ENCODE peak calls at places on chromosome 20, in six cellular contexts. W is right lobe of liver, K is lower lobe of right lung, Y is left ventricle myocardium inferior, H is heart right ventricle, Q is uterus. B is an unnamed sample. For H3K36me3 and H3K9me3, the result is how much of the 10 kb centered on the place peaks cover.

GRCh38 chr20:37384683-37385174 is 38.8 kb downstream of the SRC start:
- DNase-seq in W (peak), K (peak), Y (peak), H (peak), Q (peak), B (peak)

GRCh38 chr20:31747640-31748039 is 8.6 kb downstream of the TPX2 start:
- DNase-seq in W (no peak), K (no peak), Y (no peak), H (no peak), Q (no peak), B (no peak)

GRCh38 chr20:1769491-1769890 is 111.9 kb upstream of the SIRPG start:
- DNase-seq in W (no peak), K (no peak), Y (no peak), H (no peak), Q (no peak), B (no peak)

GRCh38 chr20:19683168-19683567 is 74.9 kb upstream of the RIN2 start:
- DNase-seq in W (no peak), K (no peak), Y (no peak), H (no peak), Q (no peak), B (no peak)

GRCh38 chr20:4813839-4814695 is 92.4 kb downstream of the PRND start:
- DNase-seq in W (no peak), K (no peak), Y (no peak), H (no peak), Q (no peak), B (no peak)

GRCh38 chr20:58044286-58044685 is 184.2 kb downstream of the ANKRD60 start:
- DNase-seq in W (no peak), K (no peak), Y (no peak), H (no peak), Q (no peak), B (no peak)

GRCh38 chr20:57399587-57400261 is 8.5 kb downstream of the RBM38 start:
- DNase-seq in W (peak), K (peak), Y (no peak), H (peak), Q (no peak), B (peak)

GRCh38 chr20:61845276-61845675 is 220.4 kb downstream of the TAF4 start:
- DNase-seq in W (peak), K (no peak), Y (no peak), H (no peak), Q (no peak), B (peak)

GRCh38 chr20:7585126-7585679 is 355.1 kb downstream of the HAO1 start:
- DNase-seq in W (peak), K (no peak), Y (no peak), H (no peak), Q (no peak), B (no peak)

GRCh38 chr20:23106271-23106851 is 20.2 kb upstream of the CD93 start:
- DNase-seq in W (no peak), K (no peak), Y (no peak), H (no peak), Q (no peak), B (no peak)

GRCh38 chr20:33832113-33832853 is 21.1 kb downstream of the CHMP4B start:
- DNase-seq in W (no peak), K (no peak), Y (no peak), H (no peak), Q (no peak), B (no peak)

GRCh38 chr20:1803216-1804128 is 91.7 kb upstream of the SIRPA start:
- DNase-seq in W (peak), K (peak), Y (peak), H (peak), Q (no peak), B (peak)

GRCh38 chr20:45555198-45555597 is 8.0 kb upstream of the EPPIN start:
- DNase-seq in W (no peak), K (no peak), Y (no peak), H (no peak), Q (no peak), B (no peak)

GRCh38 chr20:53163486-53163885 is 191.3 kb downstream of the TSHZ2 start:
- DNase-seq in W (no peak), K (no peak), Y (no peak), H (no peak), Q (no peak), B (no peak)

GRCh38 chr20:61660559-61660958 is 405.1 kb downstream of the TAF4 start:
- DNase-seq in W (no peak), K (no peak), Y (no peak), H (no peak), Q (no peak), B (peak)

GRCh38 chr20:37519508-37520416 is 1.3 kb upstream of the NNAT start:
- DNase-seq in W (no peak), K (no peak), Y (no peak), H (peak), Q (no peak), B (no peak)

GRCh38 chr20:31996996-31997395 is 13.2 kb upstream of the CCM2L start:
- DNase-seq in W (no peak), K (no peak), Y (no peak), H (no peak), Q (no peak), B (no peak)

GRCh38 chr20:33685328-33686007 is 717 bp downstream of the E2F1 start:
- DNase-seq in W (no peak), K (no peak), Y (no peak), H (no peak), Q (no peak), B (no peak)

GRCh38 chr20:58719258-58719657 is 26.7 kb downstream of the NPEPL1 start:
- DNase-seq in W (peak), K (no peak), Y (peak), H (no peak), Q (peak), B (peak)

DNA sequence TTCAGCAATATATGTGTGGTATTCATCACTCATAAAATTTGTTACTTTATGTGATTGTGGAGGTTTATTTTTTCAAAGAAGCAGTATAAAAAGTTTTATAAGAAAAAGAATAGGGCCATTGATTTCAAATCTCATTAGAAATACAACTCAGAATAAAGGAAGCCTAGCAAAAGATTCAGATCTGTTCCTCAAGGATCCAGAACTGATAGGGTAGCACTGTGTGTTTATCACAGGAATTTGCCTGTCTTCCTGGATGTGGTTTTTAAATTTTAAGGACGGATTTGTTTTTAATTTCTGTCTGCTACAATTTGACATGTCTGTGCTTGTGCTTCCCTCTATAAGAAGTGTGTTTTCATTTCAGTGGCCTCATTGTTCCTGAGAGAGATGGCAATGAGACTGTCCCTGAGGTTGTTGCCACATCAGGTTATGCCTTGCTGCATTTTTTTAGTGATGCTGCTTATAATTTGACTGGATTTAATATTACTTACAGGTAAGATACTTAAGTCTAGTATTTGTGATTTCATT is 74.6 kb downstream of the ATRN start:
- DNase-seq in W (no peak), K (no peak), Y (no peak), H (no peak), Q (no peak), B (no peak)
- H3K27ac ChIP-seq in W (no peak), K (no peak), Y (no peak), H (no peak), Q (no peak), B (no peak)

DNA sequence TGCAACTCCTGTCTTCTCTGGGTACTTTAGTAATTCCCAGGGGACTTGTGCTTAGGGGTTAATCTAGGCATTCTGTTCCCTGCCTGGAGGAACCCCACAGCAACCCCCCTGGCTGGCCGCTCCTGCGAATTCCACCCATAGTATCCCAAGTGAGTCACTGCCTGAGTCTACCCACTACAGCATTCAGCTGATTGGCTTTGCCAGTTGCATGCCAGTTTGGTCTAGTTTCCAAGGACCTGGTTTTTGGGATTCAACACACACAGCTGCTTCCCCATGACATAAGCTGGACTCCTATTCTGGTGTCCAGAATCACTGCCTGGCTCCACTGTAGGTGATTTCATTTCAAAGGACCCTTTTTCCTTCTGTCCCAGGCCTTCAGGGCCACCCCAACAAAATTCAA is 40.3 kb downstream of the PLCG1 start:
- DNase-seq in W (no peak), K (no peak), Y (no peak), H (no peak), Q (peak), B (peak)
- H3K36me3 ChIP-seq in W (under half), K (half or more), Y (under half), H (half or more), Q (under half), B (under half)

GRCh38 chr20:24894967-24895366 is 54.1 kb upstream of the CST7 start:
- DNase-seq in W (no peak), K (no peak), Y (no peak), H (no peak), Q (no peak), B (no peak)
- H3K9me3 ChIP-seq in W (under half), K (under half), Y (under half), H (under half), Q (under half), B (under half)

GRCh38 chr20:63537525-63538203 is 488 bp upstream of the PTK6 start:
- DNase-seq in W (peak), K (peak), Y (peak), H (peak), Q (peak), B (peak)
- H3K27ac ChIP-seq in W (peak), K (peak), Y (peak), H (no peak), Q (no peak), B (no peak)

GRCh38 chr20:63280929-63281545 is 8.4 kb downstream of the ARFGAP1 start:
- DNase-seq in W (no peak), K (no peak), Y (no peak), H (peak), Q (no peak), B (peak)
- H3K36me3 ChIP-seq in W (under half), K (half or more), Y (half or more), H (half or more), Q (under half), B (under half)

GRCh38 chr20:46627251-46627650 is 24.0 kb downstream of the SLC13A3 start:
- DNase-seq in W (no peak), K (no peak), Y (no peak), H (no peak), Q (no peak), B (no peak)
- H3K9me3 ChIP-seq in W (under half), K (under half), Y (under half), H (under half), Q (under half), B (under half)